ENCODE peak calls at places on chromosome 11, in seven cellular contexts. One of them, this sample, is unnamed.

GRCh38 chr11:108693852-108694251 is 29.0 kb downstream of the DDX10 start:
- DNase-seq in kidney: no peak
- DNase-seq in psoas muscle: no peak
- DNase-seq in heart right ventricle: no peak
- DNase-seq in pancreas: no peak
- DNase-seq in NB4: no peak
- DNase-seq in tibial nerve: no peak
- DNase-seq in this sample: no peak

GRCh38 chr11:114604179-114604813 is 8.7 kb upstream of the NXPE4 start:
- DNase-seq in kidney: no peak
- DNase-seq in psoas muscle: no peak
- DNase-seq in heart right ventricle: no peak
- DNase-seq in pancreas: no peak
- DNase-seq in NB4: no peak
- DNase-seq in tibial nerve: no peak
- DNase-seq in this sample: no peak

GRCh38 chr11:100719809-100720221 is 32.7 kb downstream of the ARHGAP42 start:
- DNase-seq in kidney: peak; percentile 75
- DNase-seq in psoas muscle: peak; percentile 48
- DNase-seq in heart right ventricle: peak; percentile 80
- DNase-seq in pancreas: peak; percentile 29
- DNase-seq in NB4: no peak
- DNase-seq in tibial nerve: peak; percentile 61
- DNase-seq in this sample: no peak

GRCh38 chr11:108117746-108118371 is 3.5 kb upstream of the ACAT1 start:
- DNase-seq in kidney: no peak
- DNase-seq in psoas muscle: no peak
- DNase-seq in heart right ventricle: no peak
- DNase-seq in pancreas: no peak
- DNase-seq in NB4: peak; percentile 75
- DNase-seq in tibial nerve: no peak
- DNase-seq in this sample: peak; percentile 48

GRCh38 chr11:2772544-2773031 is 72.8 kb upstream of the KCNQ1OT1 start:
- DNase-seq in kidney: no peak
- DNase-seq in psoas muscle: no peak
- DNase-seq in heart right ventricle: no peak
- DNase-seq in pancreas: peak; percentile 11
- DNase-seq in NB4: peak; percentile 66
- DNase-seq in tibial nerve: no peak
- DNase-seq in this sample: no peak

GRCh38 chr11:8017894-8018741 is 31.0 kb downstream of the EIF3F start:
- DNase-seq in kidney: no peak
- DNase-seq in psoas muscle: no peak
- DNase-seq in heart right ventricle: no peak
- DNase-seq in pancreas: peak; percentile 3
- DNase-seq in NB4: no peak
- DNase-seq in tibial nerve: no peak
- DNase-seq in this sample: no peak

GRCh38 chr11:57514538-57515331 is 767 bp downstream of the SLC43A1 start:
- DNase-seq in kidney: peak; percentile 89
- DNase-seq in psoas muscle: peak; percentile 60
- DNase-seq in heart right ventricle: peak; percentile 63
- DNase-seq in pancreas: peak; percentile 90
- DNase-seq in NB4: peak; percentile 84
- DNase-seq in tibial nerve: peak; percentile 43
- DNase-seq in this sample: peak; percentile 77

GRCh38 chr11:102293873-102294601 is 23.2 kb upstream of the BIRC3 start:
- DNase-seq in kidney: no peak
- DNase-seq in psoas muscle: no peak
- DNase-seq in heart right ventricle: no peak
- DNase-seq in pancreas: no peak
- DNase-seq in NB4: peak; percentile 58
- DNase-seq in tibial nerve: no peak
- DNase-seq in this sample: peak; percentile 62

GRCh38 chr11:46808804-46809431 is 37.2 kb downstream of the CKAP5 start:
- DNase-seq in kidney: no peak
- DNase-seq in psoas muscle: no peak
- DNase-seq in heart right ventricle: no peak
- DNase-seq in pancreas: no peak
- DNase-seq in NB4: peak; percentile 67
- DNase-seq in tibial nerve: no peak
- DNase-seq in this sample: no peak

GRCh38 chr11:117538731-117539130 is 211.1 kb downstream of the CEP164 start:
- DNase-seq in kidney: no peak
- DNase-seq in psoas muscle: no peak
- DNase-seq in heart right ventricle: no peak
- DNase-seq in pancreas: no peak
- DNase-seq in NB4: no peak
- DNase-seq in tibial nerve: no peak
- DNase-seq in this sample: no peak

GRCh38 chr11:721913-722811 is 16.1 kb downstream of the EPS8L2 start:
- DNase-seq in kidney: no peak
- DNase-seq in psoas muscle: peak; percentile 28
- DNase-seq in heart right ventricle: no peak
- DNase-seq in pancreas: peak; percentile 20
- DNase-seq in NB4: peak; percentile 66
- DNase-seq in tibial nerve: no peak
- DNase-seq in this sample: peak; percentile 80

GRCh38 chr11:130846606-130847005 is 69.7 kb downstream of the SNX19 start:
- DNase-seq in kidney: no peak
- DNase-seq in psoas muscle: no peak
- DNase-seq in heart right ventricle: no peak
- DNase-seq in pancreas: no peak
- DNase-seq in NB4: no peak
- DNase-seq in tibial nerve: no peak
- DNase-seq in this sample: no peak

GRCh38 chr11:75527130-75527529 is 1.4 kb upstream of the GDPD5 start:
- DNase-seq in kidney: no peak
- DNase-seq in psoas muscle: no peak
- DNase-seq in heart right ventricle: no peak
- DNase-seq in pancreas: no peak
- DNase-seq in NB4: no peak
- DNase-seq in tibial nerve: no peak
- DNase-seq in this sample: no peak

GRCh38 chr11:75526192-75526541 is 426 bp upstream of the GDPD5 start:
- DNase-seq in kidney: no peak
- DNase-seq in psoas muscle: no peak
- DNase-seq in heart right ventricle: no peak
- DNase-seq in pancreas: no peak
- DNase-seq in NB4: no peak
- DNase-seq in tibial nerve: no peak
- DNase-seq in this sample: no peak

GRCh38 chr11:75530577-75530976 is 4.8 kb upstream of the GDPD5 start:
- DNase-seq in kidney: no peak
- DNase-seq in psoas muscle: no peak
- DNase-seq in heart right ventricle: no peak
- DNase-seq in pancreas: no peak
- DNase-seq in NB4: no peak
- DNase-seq in tibial nerve: no peak
- DNase-seq in this sample: no peak

GRCh38 chr11:75525433-75526191 is at the start of gene GDPD5:
- DNase-seq in kidney: peak; percentile 94
- DNase-seq in psoas muscle: peak; percentile 79
- DNase-seq in heart right ventricle: peak; percentile 80
- DNase-seq in pancreas: peak; percentile 84
- DNase-seq in NB4: peak; percentile 93
- DNase-seq in tibial nerve: peak; percentile 62
- DNase-seq in this sample: peak; percentile 99

GRCh38 chr11:75527938-75528845 is 2.5 kb upstream of the GDPD5 start:
- DNase-seq in kidney: no peak
- DNase-seq in psoas muscle: no peak
- DNase-seq in heart right ventricle: no peak
- DNase-seq in pancreas: no peak
- DNase-seq in NB4: no peak
- DNase-seq in tibial nerve: no peak
- DNase-seq in this sample: no peak
- TF ChIP-seq CTCF in kidney: no peak
- TF ChIP-seq CTCF in psoas muscle: no peak
- TF ChIP-seq CTCF in heart right ventricle: no peak
- TF ChIP-seq CTCF in pancreas: no peak
- TF ChIP-seq CTCF in NB4: no peak
- TF ChIP-seq CTCF in tibial nerve: no peak
- TF ChIP-seq CTCF in this sample: no peak

DNA sequence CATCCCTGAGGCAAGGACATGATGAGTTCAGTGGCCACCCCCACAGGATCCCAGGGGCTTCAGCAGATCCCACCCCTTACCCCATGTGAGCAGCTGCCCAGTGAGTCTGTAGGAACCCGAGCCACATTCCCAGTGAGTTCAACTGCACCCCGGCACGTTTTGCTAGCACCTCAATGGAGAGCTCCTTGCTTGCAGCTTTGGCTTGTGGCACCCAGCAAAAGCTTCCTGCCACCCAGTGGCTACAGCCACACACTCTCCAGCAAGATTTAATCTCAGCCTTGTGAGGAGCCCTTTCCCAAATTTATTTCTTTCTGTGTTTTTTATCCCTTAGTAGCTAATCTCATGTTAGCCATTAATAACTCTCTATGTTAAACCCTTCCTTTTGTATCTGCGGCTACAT is 4.0 kb downstream of the SAA1 start:
- DNase-seq in kidney: no peak
- DNase-seq in psoas muscle: no peak
- DNase-seq in heart right ventricle: no peak
- DNase-seq in pancreas: no peak
- DNase-seq in NB4: no peak
- DNase-seq in tibial nerve: no peak
- DNase-seq in this sample: no peak
- TF ChIP-seq CTCF in kidney: no peak
- TF ChIP-seq CTCF in psoas muscle: no peak
- TF ChIP-seq CTCF in heart right ventricle: no peak
- TF ChIP-seq CTCF in pancreas: no peak
- TF ChIP-seq CTCF in NB4: no peak
- TF ChIP-seq CTCF in tibial nerve: no peak
- TF ChIP-seq CTCF in this sample: no peak

GRCh38 chr11:76810151-76810853 is 27.1 kb downstream of the TSKU start:
- DNase-seq in kidney: no peak
- DNase-seq in psoas muscle: no peak
- DNase-seq in heart right ventricle: peak; percentile 64
- DNase-seq in pancreas: no peak
- DNase-seq in NB4: peak; percentile 53
- DNase-seq in tibial nerve: peak; percentile 70
- DNase-seq in this sample: no peak
- TF ChIP-seq CTCF in kidney: peak; percentile 60
- TF ChIP-seq CTCF in psoas muscle: peak; percentile 39
- TF ChIP-seq CTCF in heart right ventricle: peak; percentile 62
- TF ChIP-seq CTCF in pancreas: peak; percentile 46
- TF ChIP-seq CTCF in NB4: peak; percentile 55
- TF ChIP-seq CTCF in tibial nerve: peak; percentile 68
- TF ChIP-seq CTCF in this sample: no peak

DNA sequence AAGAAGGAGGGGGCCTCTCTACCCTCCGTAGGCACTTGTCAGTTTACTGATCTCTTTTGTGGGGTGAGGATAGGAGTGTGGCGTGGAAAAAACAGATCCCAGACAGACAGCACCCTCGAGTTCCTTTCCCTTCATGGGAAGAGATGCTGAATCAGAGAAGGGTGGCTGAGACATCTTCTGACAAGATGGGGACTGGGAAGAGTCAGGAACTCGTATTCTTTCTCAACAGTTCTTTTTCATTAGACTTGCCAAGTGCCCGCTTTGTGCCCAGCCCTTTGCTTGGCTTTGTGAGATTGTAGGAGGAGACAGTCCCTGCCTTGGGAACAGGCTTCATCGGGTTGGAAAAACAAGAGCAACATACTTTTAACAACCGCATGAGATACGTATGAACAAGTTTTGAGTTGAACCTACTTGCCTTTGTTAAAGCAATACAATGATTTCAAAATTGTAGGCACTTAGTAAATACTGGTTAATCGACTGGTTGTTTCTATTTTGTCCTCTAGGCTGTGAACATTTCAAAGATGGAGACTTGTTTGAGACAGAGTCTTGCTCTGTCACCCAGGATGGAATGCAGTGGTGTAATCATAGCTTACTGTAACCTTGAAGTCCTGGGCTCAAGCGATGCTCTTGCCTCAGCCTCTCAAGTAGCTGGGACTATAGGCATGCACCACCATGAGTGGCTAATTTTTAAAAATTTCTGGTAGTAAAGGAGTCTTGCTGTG is 1.1 kb downstream of the RRM1 start:
- DNase-seq in kidney: no peak
- DNase-seq in psoas muscle: no peak
- DNase-seq in heart right ventricle: no peak
- DNase-seq in pancreas: no peak
- DNase-seq in NB4: peak; percentile 46
- DNase-seq in tibial nerve: no peak
- DNase-seq in this sample: no peak
- TF ChIP-seq CTCF in kidney: no peak
- TF ChIP-seq CTCF in psoas muscle: no peak
- TF ChIP-seq CTCF in heart right ventricle: no peak
- TF ChIP-seq CTCF in pancreas: no peak
- TF ChIP-seq CTCF in NB4: no peak
- TF ChIP-seq CTCF in tibial nerve: no peak
- TF ChIP-seq CTCF in this sample: no peak

GRCh38 chr11:123163621-123164020 is 31.4 kb downstream of the CLMP start:
- DNase-seq in kidney: no peak
- DNase-seq in psoas muscle: no peak
- DNase-seq in heart right ventricle: no peak
- DNase-seq in pancreas: no peak
- DNase-seq in NB4: no peak
- DNase-seq in tibial nerve: no peak
- DNase-seq in this sample: no peak
- TF ChIP-seq CTCF in kidney: no peak
- TF ChIP-seq CTCF in psoas muscle: no peak
- TF ChIP-seq CTCF in heart right ventricle: no peak
- TF ChIP-seq CTCF in pancreas: no peak
- TF ChIP-seq CTCF in NB4: peak; percentile 13
- TF ChIP-seq CTCF in tibial nerve: no peak
- TF ChIP-seq CTCF in this sample: no peak

GRCh38 chr11:128585498-128586238 is 1.7 kb downstream of the ETS1 start:
- DNase-seq in kidney: no peak
- DNase-seq in psoas muscle: no peak
- DNase-seq in heart right ventricle: no peak
- DNase-seq in pancreas: no peak
- DNase-seq in NB4: no peak
- DNase-seq in tibial nerve: no peak
- DNase-seq in this sample: no peak
- TF ChIP-seq CTCF in kidney: no peak
- TF ChIP-seq CTCF in psoas muscle: no peak
- TF ChIP-seq CTCF in heart right ventricle: no peak
- TF ChIP-seq CTCF in pancreas: no peak
- TF ChIP-seq CTCF in NB4: no peak
- TF ChIP-seq CTCF in tibial nerve: no peak
- TF ChIP-seq CTCF in this sample: no peak

DNA sequence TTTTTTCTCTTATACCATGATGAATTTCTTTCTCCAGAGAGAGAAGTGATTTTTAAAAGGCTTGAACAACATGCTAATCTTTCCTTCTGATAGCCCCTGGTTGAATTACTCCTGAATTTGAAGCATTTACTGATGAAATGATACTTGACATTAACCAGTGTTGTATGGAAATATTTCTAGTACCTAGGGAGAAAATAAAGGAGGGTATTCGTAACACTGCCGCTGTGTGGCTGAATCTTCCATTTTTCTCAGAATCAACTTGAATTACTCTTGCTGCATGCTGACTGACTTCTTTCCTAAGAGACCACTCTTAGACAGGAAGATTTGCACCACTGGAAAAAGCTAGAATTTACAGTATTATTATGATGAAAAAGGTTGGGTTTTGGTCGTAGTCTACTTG is 118.3 kb downstream of the FAT3 start:
- DNase-seq in kidney: no peak
- DNase-seq in psoas muscle: no peak
- DNase-seq in heart right ventricle: no peak
- DNase-seq in pancreas: no peak
- DNase-seq in NB4: no peak
- DNase-seq in tibial nerve: no peak
- DNase-seq in this sample: no peak
- TF ChIP-seq CTCF in kidney: no peak
- TF ChIP-seq CTCF in psoas muscle: no peak
- TF ChIP-seq CTCF in heart right ventricle: no peak
- TF ChIP-seq CTCF in pancreas: no peak
- TF ChIP-seq CTCF in NB4: no peak
- TF ChIP-seq CTCF in tibial nerve: no peak
- TF ChIP-seq CTCF in this sample: no peak

This sample was measured in GM20000.